ENCODE peak calls at places on chromosome 11, in ten cellular contexts. I is pancreas, O is MCF 10A, A is GM12865, J is AG04449, E is uterus, F is GM06990, R is H9, D is stomach, K is heart right ventricle. P is an unnamed sample.

GRCh38 chr11:126914166-126914565 is 86.4 kb downstream of the KIRREL3 start:
- DNase-seq in I (no peak), O (no peak), A (no peak), J (no peak), E (no peak), F (no peak), R (no peak), D (no peak), K (no peak), P (no peak)

GRCh38 chr11:296976-297665 is 2.2 kb downstream of the IFITM5 start:
- DNase-seq in I (peak; percentile 58), O (no peak), A (no peak), J (no peak), E (no peak), F (no peak), R (no peak), D (no peak), K (peak; percentile 5), P (no peak)

GRCh38 chr11:118048472-118049370 is 28.2 kb upstream of the TMPRSS4 start:
- DNase-seq in I (no peak), O (no peak), A (peak; percentile 29), J (no peak), E (no peak), F (no peak), R (no peak), D (peak; percentile 20), K (no peak), P (no peak)

GRCh38 chr11:45827123-45827522 is 20.2 kb upstream of the CRY2 start:
- DNase-seq in I (no peak), O (no peak), A (no peak), J (no peak), E (no peak), F (no peak), R (no peak), D (no peak), K (no peak), P (no peak)

GRCh38 chr11:45343988-45344387 is 57.8 kb upstream of the SYT13 start:
- DNase-seq in I (no peak), O (no peak), A (no peak), J (no peak), E (no peak), F (no peak), R (no peak), D (no peak), K (no peak), P (no peak)

GRCh38 chr11:12060385-12060980 is 49.9 kb upstream of the MICAL2 start:
- DNase-seq in I (peak; percentile 9), O (no peak), A (no peak), J (no peak), E (no peak), F (no peak), R (no peak), D (no peak), K (no peak), P (no peak)

GRCh38 chr11:120717042-120717441 is 205.5 kb downstream of the GRIK4 start:
- DNase-seq in I (no peak), O (no peak), A (no peak), J (no peak), E (no peak), F (no peak), R (no peak), D (no peak), K (no peak), P (no peak)

GRCh38 chr11:11451501-11452005 is 98.5 kb upstream of the CSNK2A3 start:
- DNase-seq in I (no peak), O (peak; percentile 5), A (peak; percentile 24), J (no peak), E (no peak), F (no peak), R (no peak), D (no peak), K (no peak), P (no peak)

GRCh38 chr11:128632151-128632791 is 44.9 kb upstream of the ETS1 start:
- DNase-seq in I (peak; percentile 53), O (peak; percentile 49), A (peak; percentile 77), J (no peak), E (peak; percentile 44), F (no peak), R (peak; percentile 73), D (no peak), K (no peak), P (no peak)

GRCh38 chr11:122754553-122755322 is 83.6 kb upstream of the CRTAM start:
- DNase-seq in I (no peak), O (no peak), A (peak; percentile 50), J (no peak), E (no peak), F (no peak), R (peak; percentile 41), D (no peak), K (no peak), P (no peak)

GRCh38 chr11:35464308-35464707 is 45.0 kb upstream of the SLC1A2 start:
- DNase-seq in I (no peak), O (peak; percentile 19), A (no peak), J (no peak), E (no peak), F (no peak), R (no peak), D (no peak), K (no peak), P (no peak)

DNA sequence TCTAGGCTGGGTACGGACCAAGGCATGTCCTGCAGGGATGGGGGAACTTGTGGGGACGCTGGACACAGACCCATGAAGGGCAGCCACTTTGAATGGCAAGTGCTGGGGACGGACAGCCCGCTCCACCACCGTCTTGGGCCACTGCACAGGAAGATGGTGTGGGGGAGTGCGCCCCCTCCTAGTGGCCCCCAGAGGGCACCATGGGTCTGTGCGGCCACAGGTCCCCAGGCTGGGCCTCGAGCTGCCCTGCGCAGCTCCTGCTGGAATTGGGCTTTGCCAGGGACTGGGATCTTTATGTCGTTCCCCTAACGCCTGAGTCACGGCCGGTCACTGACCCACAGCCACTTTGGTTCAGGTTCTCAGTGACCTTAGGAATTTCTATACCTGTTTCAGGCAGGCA is 44.4 kb downstream of the NAT10 start:
- DNase-seq in I (no peak), O (no peak), A (no peak), J (no peak), E (no peak), F (no peak), R (peak; percentile 55), D (no peak), K (no peak), P (no peak)
- TF ChIP-seq CTCF in I (no peak), O (peak; percentile 15), A (peak; percentile 12), J (peak; percentile 69), E (peak; percentile 59), F (peak; percentile 44), R (peak; percentile 61), D (no peak), K (peak; percentile 28), P (no peak)

GRCh38 chr11:119100246-119100959 is 1.2 kb downstream of the DPAGT1 start:
- DNase-seq in I (no peak), O (peak; percentile 67), A (no peak), J (no peak), E (no peak), F (no peak), R (no peak), D (no peak), K (no peak), P (no peak)

GRCh38 chr11:119100960-119101349 is 698 bp downstream of the DPAGT1 start:
- DNase-seq in I (no peak), O (no peak), A (no peak), J (no peak), E (no peak), F (no peak), R (no peak), D (no peak), K (no peak), P (no peak)

GRCh38 chr11:119101759-119102423 is at the start of gene DPAGT1:
- DNase-seq in I (peak; percentile 86), O (peak; percentile 99), A (peak; percentile 96), J (peak; percentile 82), E (peak; percentile 88), F (peak; percentile 87), R (peak; percentile 97), D (peak; percentile 91), K (peak; percentile 81), P (peak; percentile 69)

GRCh38 chr11:119099707-119100106 is 1.9 kb downstream of the DPAGT1 start:
- DNase-seq in I (no peak), O (no peak), A (no peak), J (no peak), E (no peak), F (no peak), R (no peak), D (no peak), K (no peak), P (no peak)

GRCh38 chr11:119101367-119101758 is 290 bp downstream of the DPAGT1 start:
- DNase-seq in I (no peak), O (peak; percentile 41), A (peak; percentile 73), J (no peak), E (no peak), F (no peak), R (peak; percentile 79), D (no peak), K (no peak), P (no peak)
- TF ChIP-seq CTCF in I (no peak), O (peak; percentile 8), A (no peak), J (no peak), E (no peak), F (peak; percentile 15), R (peak; percentile 32), D (no peak), K (peak; percentile 10), P (no peak)

GRCh38 chr11:78149646-78150045 is 10.2 kb upstream of the ALG8 start:
- DNase-seq in I (no peak), O (peak; percentile 47), A (no peak), J (peak; percentile 57), E (no peak), F (no peak), R (no peak), D (no peak), K (no peak), P (no peak)
- TF ChIP-seq CTCF in I (no peak), O (peak; percentile 22), A (no peak), J (peak; percentile 49), E (peak; percentile 21), F (no peak), R (no peak), D (no peak), K (peak; percentile 35), P (no peak)

DNA sequence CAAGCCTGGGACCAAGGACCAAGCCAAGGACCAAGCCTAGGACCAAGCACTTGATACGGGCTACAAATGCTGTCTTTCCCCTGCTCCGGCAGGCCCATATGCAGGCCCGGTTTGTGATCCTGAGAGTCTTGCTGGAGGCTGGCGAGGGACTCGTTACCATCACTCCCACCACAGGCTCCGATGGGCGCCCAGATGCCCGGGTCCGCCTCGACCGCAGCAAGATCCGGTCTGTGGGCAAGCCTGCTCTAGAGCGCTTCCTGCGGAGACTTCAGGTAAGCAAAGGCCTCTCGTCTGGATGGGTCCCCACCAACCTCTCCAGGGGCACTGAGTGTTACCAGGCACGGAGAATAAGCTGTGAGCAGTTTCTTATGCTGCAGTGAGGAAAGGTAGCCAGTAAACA is 13.2 kb upstream of the BBS1 start:
- DNase-seq in I (no peak), O (no peak), A (no peak), J (no peak), E (no peak), F (no peak), R (no peak), D (no peak), K (no peak), P (no peak)
- TF ChIP-seq CTCF in I (no peak), O (no peak), A (no peak), J (no peak), E (no peak), F (no peak), R (no peak), D (no peak), K (no peak), P (no peak)

GRCh38 chr11:34359548-34359891 is 1.7 kb upstream of the ABTB2 start:
- DNase-seq in I (no peak), O (no peak), A (no peak), J (no peak), E (no peak), F (no peak), R (no peak), D (no peak), K (no peak), P (no peak)
- TF ChIP-seq CTCF in I (peak; percentile 5), O (peak; percentile 41), A (no peak), J (no peak), E (no peak), F (no peak), R (peak; percentile 49), D (no peak), K (peak; percentile 37), P (no peak)